ENCODE peak calls at places on chromosomes 2 and 18, in five cellular contexts. C, N, E, Q and G are unnamed samples.

GRCh38 chr2:133434962-133435668 is 133.1 kb downstream of the NCKAP5 start:
- DNase-seq in C (no peak), N (no peak), E (no peak), Q (no peak), G (peak; percentile 43)

GRCh38 chr2:177245010-177245422 is 19.5 kb downstream of the NFE2L2 start:
- DNase-seq in C (no peak), N (peak; percentile 88), E (no peak), Q (peak; percentile 54), G (peak; percentile 20)

GRCh38 chr18:28916436-28916835 is 739.5 kb upstream of the CDH2 start:
- DNase-seq in C (no peak), N (no peak), E (no peak), Q (no peak), G (no peak)

GRCh38 chr18:46756559-46757201 is at the start of gene ST8SIA5:
- DNase-seq in C (no peak), N (no peak), E (no peak), Q (peak; percentile 46), G (no peak)

GRCh38 chr2:224958873-224959272 is 83.4 kb downstream of the DOCK10 start:
- DNase-seq in C (no peak), N (no peak), E (no peak), Q (no peak), G (no peak)

GRCh38 chr2:222862068-222862914 is 1.5 kb downstream of the ACSL3 start:
- DNase-seq in C (no peak), N (no peak), E (no peak), Q (no peak), G (no peak)

GRCh38 chr2:58557166-58557565 is 316.0 kb upstream of the FANCL start:
- DNase-seq in C (no peak), N (no peak), E (no peak), Q (no peak), G (no peak)

GRCh38 chr2:229674830-229675530 is 39.4 kb downstream of the DNER start:
- DNase-seq in C (no peak), N (no peak), E (no peak), Q (no peak), G (no peak)

GRCh38 chr2:23361185-23361584 is 23.8 kb upstream of the KLHL29 start:
- DNase-seq in C (no peak), N (no peak), E (no peak), Q (no peak), G (no peak)

GRCh38 chr18:21904856-21905255 is 164.3 kb downstream of the MIB1 start:
- DNase-seq in C (no peak), N (no peak), E (no peak), Q (no peak), G (no peak)

GRCh38 chr18:13527256-13527655 is 199.1 kb downstream of the FAM210A start:
- DNase-seq in C (no peak), N (no peak), E (no peak), Q (no peak), G (no peak)

GRCh38 chr18:21315741-21316187 is 73.7 kb downstream of the GREB1L start:
- DNase-seq in C (peak; percentile 9), N (peak; percentile 36), E (no peak), Q (peak; percentile 25), G (peak; percentile 38)

GRCh38 chr2:164186596-164186995 is 434.7 kb downstream of the GRB14 start:
- DNase-seq in C (no peak), N (no peak), E (no peak), Q (no peak), G (no peak)

GRCh38 chr18:75378674-75379315 is 48.7 kb downstream of the SMIM21 start:
- DNase-seq in C (no peak), N (no peak), E (no peak), Q (no peak), G (no peak)
- TF ChIP-seq SUZ12 in C (no peak), N (no peak), E (no peak), Q (no peak), G (no peak)

GRCh38 chr2:168565112-168565511 is 109.0 kb downstream of the CERS6 start:
- DNase-seq in C (no peak), N (no peak), E (no peak), Q (no peak), G (no peak)

GRCh38 chr2:168567840-168568239 is 111.8 kb downstream of the CERS6 start:
- DNase-seq in C (no peak), N (no peak), E (no peak), Q (no peak), G (no peak)

GRCh38 chr2:168565512-168565911 is 109.4 kb downstream of the CERS6 start:
- DNase-seq in C (no peak), N (no peak), E (no peak), Q (no peak), G (no peak)

GRCh38 chr2:168568476-168569227 is 112.6 kb downstream of the CERS6 start:
- DNase-seq in C (peak; percentile 11), N (no peak), E (no peak), Q (no peak), G (no peak)

GRCh38 chr2:168566974-168567650 is 111.0 kb downstream of the CERS6 start:
- DNase-seq in C (no peak), N (no peak), E (no peak), Q (no peak), G (no peak)
- TF ChIP-seq SUZ12 in C (no peak), N (no peak), E (no peak), Q (no peak), G (no peak)

DNA sequence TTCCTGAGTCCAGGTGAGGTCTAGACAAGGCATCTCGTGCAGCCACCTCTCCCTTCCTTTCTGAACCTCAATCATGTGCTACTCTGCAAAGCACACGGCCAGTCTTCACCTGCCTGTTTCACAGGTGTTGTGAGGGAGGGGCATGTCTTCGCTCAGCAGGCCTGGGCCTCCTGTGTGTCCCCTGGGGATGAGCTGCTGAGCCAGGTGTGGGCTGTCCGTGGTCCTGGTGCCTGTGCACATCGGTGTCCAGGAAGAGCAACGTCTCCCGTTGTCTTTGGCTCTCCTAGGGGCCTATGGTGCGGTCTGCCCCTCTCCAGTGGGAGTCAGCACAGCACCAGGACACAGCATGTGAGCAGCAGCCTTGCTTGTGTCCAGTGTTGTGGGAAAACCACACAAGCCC is 16.7 kb downstream of the ARHGEF4 start:
- DNase-seq in C (no peak), N (no peak), E (no peak), Q (no peak), G (no peak)
- TF ChIP-seq SUZ12 in C (no peak), N (no peak), E (no peak), Q (no peak), G (no peak)

GRCh38 chr2:8515864-8516533 is 165.9 kb upstream of the ID2 start:
- DNase-seq in C (no peak), N (no peak), E (peak; percentile 76), Q (no peak), G (no peak)
- TF ChIP-seq SUZ12 in C (no peak), N (no peak), E (no peak), Q (no peak), G (no peak)

GRCh38 chr2:16615687-16616615 is 49.7 kb downstream of the CYRIA start:
- DNase-seq in C (no peak), N (no peak), E (no peak), Q (no peak), G (no peak)

GRCh38 chr2:16612490-16612889 is 53.1 kb downstream of the CYRIA start:
- DNase-seq in C (no peak), N (no peak), E (no peak), Q (no peak), G (no peak)

GRCh38 chr2:16613475-16613874 is 52.2 kb downstream of the CYRIA start:
- DNase-seq in C (peak; percentile 20), N (no peak), E (no peak), Q (no peak), G (peak; percentile 13)

GRCh38 chr2:16615246-16615645 is 50.4 kb downstream of the CYRIA start:
- DNase-seq in C (no peak), N (no peak), E (no peak), Q (no peak), G (no peak)

GRCh38 chr2:16614314-16614860 is 51.2 kb downstream of the CYRIA start:
- DNase-seq in C (no peak), N (no peak), E (no peak), Q (no peak), G (no peak)
- TF ChIP-seq SUZ12 in C (no peak), N (no peak), E (no peak), Q (no peak), G (no peak)